ENCODE peak calls at places on chromosomes 16 and 17, in four cellular contexts. R is psoas muscle, D is choroid plexus epithelial cell, B is osteoblast. P is an unnamed sample.
A peak's percentile ranks its signal among the peaks of the same experiment; 100 is the strongest.

GRCh38 chr16:4321286-4322120 is 5.6 kb downstream of the GLIS2 start:
- DNase-seq in B (peak; percentile 69), D (no peak), R (no peak), P (no peak)

GRCh38 chr17:35373984-35374765 is 754 bp upstream of the SLFN11 start:
- DNase-seq in D (peak; percentile 44), R (peak; percentile 83), B (peak; percentile 82), P (no peak)

GRCh38 chr17:19534562-19535149 is 1.0 kb downstream of the SLC47A1 start:
- DNase-seq in D (peak; percentile 28), R (no peak), B (peak; percentile 84), P (no peak)

GRCh38 chr16:66515543-66516171 is 34.3 kb downstream of the TK2 start:
- DNase-seq in B (peak; percentile 86), R (peak; percentile 64), D (peak; percentile 76), P (no peak)

GRCh38 chr16:80948886-80949502 is 57.7 kb downstream of the CMC2 start:
- DNase-seq in R (peak; percentile 77), D (peak; percentile 62), B (no peak), P (no peak)

GRCh38 chr17:49602783-49603182 is 27.1 kb downstream of the NXPH3 start:
- DNase-seq in B (no peak), R (no peak), D (no peak), P (no peak)

GRCh38 chr17:15951368-15952047 is 6.6 kb downstream of the ADORA2B start:
- DNase-seq in R (no peak), D (no peak), B (no peak), P (no peak)

GRCh38 chr17:77323413-77324171 is 182.8 kb downstream of the SEC14L1 start:
- DNase-seq in R (peak; percentile 73), B (peak; percentile 83), D (peak; percentile 87), P (no peak)

GRCh38 chr17:5249615-5250014 is 15.0 kb upstream of the SCIMP start:
- DNase-seq in B (peak; percentile 94), D (peak; percentile 92), R (no peak), P (peak; percentile 58)

GRCh38 chr17:47604268-47604927 is 45.3 kb upstream of the KPNB1 start:
- DNase-seq in R (no peak), D (peak; percentile 86), B (peak; percentile 46), P (no peak)

GRCh38 chr17:27339836-27340550 is 46.1 kb downstream of the WSB1 start:
- DNase-seq in B (no peak), D (no peak), R (no peak), P (no peak)

GRCh38 chr16:29710227-29711219 is 31.5 kb downstream of the QPRT start:
- DNase-seq in R (no peak), D (peak; percentile 85), B (peak; percentile 86), P (peak; percentile 61)

GRCh38 chr16:83689385-83689831 is 118.4 kb upstream of the HSBP1 start:
- DNase-seq in D (peak; percentile 94), R (no peak), B (peak; percentile 86), P (peak; percentile 85)

GRCh38 chr17:56785396-56785795 is 48.3 kb downstream of the C17orf67 start:
- DNase-seq in R (no peak), B (no peak), D (no peak), P (no peak)

GRCh38 chr16:68380348-68380670 is 68.0 kb downstream of the SMPD3 start:
- DNase-seq in B (peak; percentile 73), R (no peak), D (no peak), P (no peak)

GRCh38 chr16:11748404-11749254 is 6.0 kb upstream of the TXNDC11 start:
- DNase-seq in D (no peak), R (no peak), B (no peak), P (no peak)

DNA sequence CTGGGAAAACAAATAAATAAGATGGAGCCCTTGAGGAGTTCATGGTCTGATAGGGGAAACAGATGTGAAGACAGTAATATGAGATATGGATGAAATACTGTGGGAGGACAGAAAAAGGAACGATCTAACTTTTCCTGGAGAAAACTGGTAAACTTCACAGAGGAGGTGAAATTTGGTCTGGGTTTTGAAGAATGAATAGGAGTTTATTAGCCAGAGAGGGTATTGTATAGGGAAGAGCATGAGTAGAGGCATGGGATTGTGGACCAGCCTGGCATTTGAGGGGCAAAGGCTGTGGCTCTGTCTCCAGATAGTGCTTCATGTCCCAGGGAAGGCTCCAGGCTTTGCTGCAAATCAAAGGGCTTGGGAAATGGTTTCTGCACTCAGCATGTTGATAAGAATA is 1.6 kb downstream of the LPO start:
- DNase-seq in D (no peak), R (no peak), B (no peak), P (no peak)
- H3K4me3 ChIP-seq in D (no peak overlapping the region), R (no peak overlapping the region), B (no peak overlapping the region), P (no peak overlapping the region)

GRCh38 chr17:28750178-28751047 is 6.6 kb downstream of the TRAF4 start:
- DNase-seq in B (peak; percentile 96), D (peak; percentile 96), R (peak; percentile 95), P (peak; percentile 85)
- TF ChIP-seq CTCF in B (peak; percentile 100), D (peak; percentile 100), R (peak; percentile 100), P (peak; percentile 97)

GRCh38 chr16:28181557-28181914 is 30.2 kb downstream of the XPO6 start:
- DNase-seq in B (no peak), D (peak; percentile 93), R (no peak), P (peak; percentile 82)

GRCh38 chr16:28180660-28181556 is 30.9 kb downstream of the XPO6 start:
- DNase-seq in B (no peak), R (no peak), D (peak; percentile 60), P (no peak)

GRCh38 chr16:28183441-28183840 is 28.3 kb downstream of the XPO6 start:
- DNase-seq in R (no peak), B (no peak), D (no peak), P (no peak)

GRCh38 chr16:28183930-28184329 is 27.8 kb downstream of the XPO6 start:
- DNase-seq in B (no peak), D (no peak), R (no peak), P (no peak)

DNA sequence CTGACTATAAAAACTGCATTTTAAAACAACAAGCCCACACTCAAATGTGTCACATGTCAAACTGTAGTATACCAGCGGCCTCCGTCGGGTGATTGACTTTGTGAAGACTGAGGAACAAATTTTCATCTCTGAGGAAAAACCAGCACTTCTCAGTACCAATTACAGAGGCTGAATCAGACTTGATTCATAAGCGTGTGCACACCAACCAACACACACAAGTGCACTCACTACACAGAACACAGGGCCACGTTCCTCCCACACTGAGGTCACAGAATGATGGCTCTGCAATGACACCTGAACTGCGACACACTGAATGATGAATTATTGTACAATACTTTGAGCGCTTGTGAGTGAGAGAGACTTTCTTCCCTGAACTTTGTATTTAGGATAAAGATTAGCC is 29.6 kb downstream of the XPO6 start:
- DNase-seq in D (peak; percentile 16), B (no peak), R (no peak), P (no peak)
- H3K4me3 ChIP-seq in D (no peak overlapping the region), B (peak overlapping the region; percentile 40), R (no peak overlapping the region), P (no peak overlapping the region)

DNA sequence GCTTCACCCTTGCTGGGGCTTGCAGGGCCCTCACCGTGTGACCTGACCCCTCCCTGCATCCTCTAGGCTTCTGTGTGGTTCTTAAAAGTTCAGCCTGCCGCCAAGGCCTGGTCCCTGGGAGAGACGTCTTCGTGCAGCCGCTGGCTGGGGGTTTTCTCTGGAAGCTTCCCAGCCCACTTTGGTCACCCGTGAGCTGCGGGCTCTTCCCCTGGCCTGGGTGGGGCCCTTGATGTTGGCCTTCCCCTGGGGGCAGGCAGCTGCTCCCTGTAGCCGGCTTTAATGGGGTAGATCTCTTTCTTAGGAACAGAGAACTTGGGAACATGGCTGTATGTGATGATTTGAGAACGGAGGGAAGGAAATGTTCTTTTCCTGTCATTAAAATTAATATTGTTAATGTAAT is 32.7 kb downstream of the ZNF750 start:
- DNase-seq in D (no peak), R (no peak), B (peak; percentile 83), P (no peak)
- TF ChIP-seq CTCF in D (no peak), R (no peak), B (no peak), P (no peak)

DNA sequence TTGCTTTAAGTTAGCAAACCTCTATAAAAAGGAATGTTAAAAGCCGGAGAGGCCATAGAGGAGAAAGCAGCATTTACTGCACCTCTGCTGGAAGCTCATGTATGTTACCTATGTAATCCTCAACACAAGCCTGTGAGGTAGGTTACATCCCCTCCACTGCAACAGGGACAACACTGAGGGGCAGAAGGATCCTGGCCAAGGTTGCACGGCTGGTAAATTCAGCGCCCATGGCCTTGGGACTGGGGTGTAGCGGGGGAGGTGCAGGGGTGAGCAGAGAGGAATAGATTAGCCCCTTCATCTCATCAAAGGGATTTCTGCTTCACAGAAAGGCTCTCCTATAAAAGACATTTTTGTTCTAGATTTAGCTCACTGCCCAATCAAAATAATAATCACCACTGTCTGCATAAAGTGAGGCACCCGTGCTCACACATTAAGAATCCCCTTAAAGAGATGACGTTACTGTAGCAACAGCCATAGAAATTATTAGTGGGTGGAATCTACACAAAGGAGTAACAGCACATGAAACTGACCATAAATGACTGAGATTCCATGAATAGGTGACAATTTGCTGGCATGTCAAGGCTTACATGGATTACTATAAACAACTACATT is 3.3 kb downstream of the ZCCHC14 start:
- DNase-seq in B (peak; percentile 62), R (no peak), D (no peak), P (no peak)
- H3K4me3 ChIP-seq in B (peak overlapping the region; percentile 72), R (peak overlapping the region; percentile 70), D (peak overlapping the region; percentile 55), P (peak overlapping the region; percentile 49)

DNA sequence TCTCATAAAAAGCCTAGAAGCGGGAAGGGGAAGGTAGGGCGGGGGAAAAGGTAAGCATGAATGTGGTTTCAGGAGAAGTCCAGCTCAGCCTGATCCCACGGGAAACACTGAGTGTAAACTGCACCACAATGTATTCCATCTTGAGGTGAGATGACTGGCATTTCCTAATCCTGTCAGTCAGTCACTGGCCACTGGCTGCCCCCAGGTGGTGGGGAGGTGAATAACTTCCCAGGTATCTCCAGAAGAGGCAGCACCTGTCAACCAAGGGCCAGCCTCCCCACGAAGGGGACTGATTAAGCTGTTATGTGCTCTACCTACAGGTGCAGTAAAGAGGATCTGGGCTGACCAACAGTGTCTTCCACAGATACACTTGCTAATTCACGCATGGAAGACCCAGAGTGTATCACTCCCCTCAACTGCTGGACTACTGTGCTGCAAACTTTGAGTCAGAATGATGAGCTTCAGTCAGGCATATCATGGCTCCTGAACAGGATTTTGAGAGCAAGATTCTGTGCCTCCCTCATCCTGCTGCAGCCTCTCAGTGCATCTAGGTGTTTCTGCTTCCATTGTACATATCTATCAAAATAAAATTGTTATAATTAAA is 108.5 kb upstream of the CCL2 start:
- DNase-seq in R (no peak), B (no peak), D (no peak), P (no peak)
- TF ChIP-seq CTCF in R (peak; percentile 11), B (peak; percentile 6), D (peak; percentile 20), P (peak; percentile 46)

GRCh38 chr16:86566601-86566965 is at the start of gene FOXC2:
- DNase-seq in B (peak; percentile 100), R (peak; percentile 84), D (peak; percentile 99), P (peak; percentile 65)
- H3K4me3 ChIP-seq in B (peak within 1 kb of the TSS; percentile 97), R (peak within 1 kb of the TSS; percentile 52), D (peak within 1 kb of the TSS; percentile 91), P (peak within 1 kb of the TSS; percentile 71)

GRCh38 chr16:17827313-17827712 is 356.6 kb upstream of the XYLT1 start:
- DNase-seq in B (no peak), D (peak; percentile 65), R (no peak), P (no peak)

GRCh38 chr16:17828012-17828411 is 357.3 kb upstream of the XYLT1 start:
- DNase-seq in D (peak; percentile 90), R (no peak), B (peak; percentile 47), P (peak; percentile 83)

GRCh38 chr16:17831330-17831729 is 360.6 kb upstream of the XYLT1 start:
- DNase-seq in R (no peak), B (no peak), D (peak; percentile 36), P (no peak)

GRCh38 chr16:17830651-17831050 is 359.9 kb upstream of the XYLT1 start:
- DNase-seq in R (no peak), D (no peak), B (no peak), P (no peak)

GRCh38 chr16:17829826-17830225 is 359.1 kb upstream of the XYLT1 start:
- DNase-seq in D (no peak), B (no peak), R (no peak), P (no peak)
- TF ChIP-seq CTCF in D (no peak), B (no peak), R (no peak), P (no peak)